ENCODE peak calls at places on chromosome 12, in six cellular contexts. Z is choroid plexus epithelial cell; T is amniotic stem cell; H is astrocyte of the hippocampus; B is activated CD8-positive, alpha-beta memory T cell treated with anti-CD3 and anti-CD28 coated beads, Interleukin-2, amount 50 U/mL, for 48 hours; F is HCT116. G is an unnamed sample.

GRCh38 chr12:76532520-76532919 is 27.1 kb downstream of the OSBPL8 start:
- DNase-seq in H (no peak), Z (no peak), F (no peak), T (no peak), B (no peak), G (no peak)

GRCh38 chr12:104535383-104535782 is 78.6 kb downstream of the CHST11 start:
- DNase-seq in T (no peak), H (peak), F (no peak), Z (peak), B (no peak), G (no peak)

GRCh38 chr12:100187857-100188519 is 12.6 kb upstream of the ACTR6 start:
- DNase-seq in H (no peak), T (no peak), B (no peak), Z (no peak), F (no peak), G (no peak)

GRCh38 chr12:105659355-105660075 is 329.0 kb downstream of the C12orf75 start:
- DNase-seq in H (peak), T (no peak), F (no peak), B (no peak), Z (peak), G (no peak)

GRCh38 chr12:70227911-70228310 is 15.3 kb upstream of the CNOT2 start:
- DNase-seq in F (no peak), B (no peak), H (no peak), Z (no peak), T (no peak), G (no peak)

GRCh38 chr12:57452181-57452936 is 2.7 kb upstream of the INHBE start:
- DNase-seq in Z (peak), F (no peak), B (no peak), H (peak), T (peak), G (no peak)

GRCh38 chr12:27575099-27575779 is 51.2 kb downstream of the PPFIBP1 start:
- DNase-seq in Z (no peak), T (no peak), F (no peak), B (no peak), H (no peak), G (no peak)

GRCh38 chr12:94206886-94207285 is 58.5 kb downstream of the PLXNC1 start:
- DNase-seq in H (no peak), F (no peak), T (no peak), Z (peak), B (no peak), G (no peak)

GRCh38 chr12:87848248-87848868 is 180.8 kb downstream of the C12orf50 start:
- DNase-seq in T (peak), Z (peak), H (peak), B (no peak), F (peak), G (peak)

GRCh38 chr12:22084852-22085251 is 38.8 kb downstream of the CMAS start:
- DNase-seq in Z (no peak), B (no peak), F (no peak), T (no peak), H (no peak), G (no peak)

GRCh38 chr12:94092516-94093241 is 55.7 kb upstream of the PLXNC1 start:
- DNase-seq in B (no peak), F (no peak), Z (peak), T (no peak), H (peak), G (no peak)

GRCh38 chr12:106685381-106685780 is 89.1 kb upstream of the RIC8B start:
- DNase-seq in B (no peak), T (no peak), Z (no peak), F (no peak), H (no peak), G (no peak)

GRCh38 chr12:42296503-42297109 is 29.3 kb downstream of the ZCRB1 start:
- DNase-seq in Z (peak), F (no peak), B (no peak), H (no peak), T (no peak), G (no peak)

GRCh38 chr12:32266756-32267155 is 132.6 kb upstream of the FGD4 start:
- DNase-seq in H (no peak), B (no peak), Z (no peak), F (no peak), T (no peak), G (no peak)

GRCh38 chr12:33431648-33432047 is 8.0 kb downstream of the SYT10 start:
- DNase-seq in T (no peak), B (no peak), Z (no peak), H (no peak), F (no peak), G (peak)

GRCh38 chr12:94618995-94619695 is 31.2 kb downstream of the TMCC3 start:
- DNase-seq in H (peak), Z (peak), T (peak), B (no peak), F (peak), G (peak)

GRCh38 chr12:38961683-38962082 is 56.3 kb upstream of the CPNE8 start:
- DNase-seq in H (no peak), B (no peak), T (no peak), F (no peak), Z (no peak), G (no peak)

GRCh38 chr12:1162083-1162760 is 171.2 kb downstream of the ERC1 start:
- DNase-seq in F (no peak), T (no peak), B (no peak), H (peak), Z (no peak), G (no peak)

GRCh38 chr12:109476807-109477184 is 304 bp downstream of the KCTD10 start:
- DNase-seq in T (no peak), Z (no peak), H (no peak), F (no peak), B (no peak), G (no peak)

GRCh38 chr12:30847259-30847658 is 79.3 kb upstream of the TSPAN11 start:
- DNase-seq in F (peak), Z (peak), B (no peak), T (peak), H (peak), G (peak)

GRCh38 chr12:104410786-104411185 is 46.0 kb upstream of the CHST11 start:
- DNase-seq in B (no peak), H (no peak), F (no peak), T (no peak), Z (no peak), G (no peak)

GRCh38 chr12:24848941-24849477 is 99.9 kb downstream of the BCAT1 start:
- DNase-seq in T (no peak), H (no peak), Z (no peak), F (no peak), B (no peak), G (no peak)

GRCh38 chr12:116525418-116526001 is 33.7 kb upstream of the MAP1LC3B2 start:
- DNase-seq in Z (peak), B (no peak), H (peak), T (peak), F (peak), G (peak)

GRCh38 chr12:53657041-53657440 is 18.8 kb downstream of the ATP5MC2 start:
- DNase-seq in H (no peak), F (no peak), Z (no peak), B (no peak), T (no peak), G (no peak)

GRCh38 chr12:99553461-99553860 is 94.1 kb upstream of the GARIN6 start:
- DNase-seq in Z (no peak), T (no peak), H (no peak), B (no peak), F (no peak), G (no peak)

GRCh38 chr12:76123301-76124212 is 39.1 kb upstream of the NAP1L1 start:
- DNase-seq in Z (peak), F (no peak), H (peak), B (no peak), T (no peak), G (no peak)

GRCh38 chr12:109473006-109473405 is 4.1 kb downstream of the KCTD10 start:
- DNase-seq in F (no peak), B (no peak), T (no peak), Z (no peak), H (no peak), G (no peak)

GRCh38 chr12:91951571-91951970 is 194.1 kb downstream of the BTG1 start:
- DNase-seq in B (no peak), H (peak), F (no peak), Z (no peak), T (no peak), G (no peak)

GRCh38 chr12:57223191-57224165 is 6.0 kb upstream of the SHMT2 start:
- DNase-seq in T (no peak), Z (no peak), B (no peak), H (no peak), F (no peak), G (no peak)

GRCh38 chr12:65881348-65881961 is 57.2 kb downstream of the HMGA2 start:
- DNase-seq in T (no peak), B (no peak), F (no peak), Z (peak), H (peak), G (no peak)

GRCh38 chr12:65602191-65602578 is 222.1 kb upstream of the HMGA2 start:
- DNase-seq in F (no peak), T (no peak), Z (no peak), H (no peak), B (no peak), G (no peak)

GRCh38 chr12:69821441-69822204 is 3.4 kb upstream of the MYRFL start:
- DNase-seq in F (peak), H (peak), T (no peak), B (no peak), Z (peak), G (peak)

GRCh38 chr12:79370021-79370420 is 320.7 kb downstream of the PAWR start:
- DNase-seq in B (no peak), H (no peak), F (no peak), T (no peak), Z (peak), G (no peak)

GRCh38 chr12:85814116-85814515 is 22.1 kb downstream of the RASSF9 start:
- DNase-seq in B (no peak), F (no peak), H (no peak), T (no peak), Z (no peak), G (no peak)

G was measured in HS-27A.